ENCODE peak calls at places on chromosomes 7 and 10, in six cellular contexts. One of them, this sample, is unnamed. For H3K9me2, the result is how much of the 10 kb centered on the place peaks cover.

GRCh38 chr7:81812514-81813472 is 42.9 kb upstream of the HGF start:
- DNase-seq in hepatocyte: no peak
- DNase-seq in PC-3: no peak
- DNase-seq in HCT116: peak
- DNase-seq in GM23338: no peak
- DNase-seq in MM.1S: peak
- DNase-seq in this sample: no peak

GRCh38 chr7:82423446-82423845 is 20.1 kb downstream of the CACNA2D1 start:
- DNase-seq in GM23338: no peak
- DNase-seq in hepatocyte: no peak
- DNase-seq in PC-3: no peak
- DNase-seq in MM.1S: no peak
- DNase-seq in HCT116: no peak
- DNase-seq in this sample: no peak

GRCh38 chr7:115838829-115839228 is 191.7 kb downstream of the TFEC start:
- DNase-seq in GM23338: no peak
- DNase-seq in hepatocyte: no peak
- DNase-seq in HCT116: no peak
- DNase-seq in MM.1S: no peak
- DNase-seq in PC-3: no peak
- DNase-seq in this sample: no peak

GRCh38 chr10:85012305-85012704 is 683.9 kb downstream of the CCSER2 start:
- DNase-seq in GM23338: no peak
- DNase-seq in HCT116: no peak
- DNase-seq in PC-3: no peak
- DNase-seq in MM.1S: no peak
- DNase-seq in hepatocyte: no peak
- DNase-seq in this sample: no peak

GRCh38 chr10:30529373-30529998 is 95.5 kb downstream of the MAP3K8 start:
- DNase-seq in HCT116: no peak
- DNase-seq in MM.1S: peak
- DNase-seq in GM23338: peak
- DNase-seq in PC-3: no peak
- DNase-seq in hepatocyte: no peak
- DNase-seq in this sample: no peak

GRCh38 chr7:129209067-129209926 is 15.5 kb upstream of the AHCYL2 start:
- DNase-seq in PC-3: no peak
- DNase-seq in MM.1S: no peak
- DNase-seq in GM23338: no peak
- DNase-seq in HCT116: no peak
- DNase-seq in hepatocyte: no peak
- DNase-seq in this sample: no peak

GRCh38 chr7:41592794-41593193 is 110.1 kb downstream of the INHBA start:
- DNase-seq in HCT116: no peak
- DNase-seq in hepatocyte: no peak
- DNase-seq in PC-3: no peak
- DNase-seq in MM.1S: no peak
- DNase-seq in GM23338: peak
- DNase-seq in this sample: no peak

GRCh38 chr7:82413237-82413636 is 30.3 kb downstream of the CACNA2D1 start:
- DNase-seq in GM23338: peak
- DNase-seq in hepatocyte: no peak
- DNase-seq in HCT116: no peak
- DNase-seq in PC-3: no peak
- DNase-seq in MM.1S: no peak
- DNase-seq in this sample: no peak

GRCh38 chr7:27144799-27145166 is 1.3 kb upstream of the HOXA5 start:
- DNase-seq in HCT116: no peak
- DNase-seq in hepatocyte: no peak
- DNase-seq in GM23338: peak
- DNase-seq in MM.1S: no peak
- DNase-seq in PC-3: no peak
- DNase-seq in this sample: no peak

GRCh38 chr10:79237801-79238520 is 109.3 kb upstream of the PPIF start:
- DNase-seq in hepatocyte: no peak
- DNase-seq in HCT116: no peak
- DNase-seq in MM.1S: no peak
- DNase-seq in GM23338: no peak
- DNase-seq in PC-3: no peak
- DNase-seq in this sample: peak

GRCh38 chr10:29285624-29286051 is 3.2 kb upstream of the LYZL1 start:
- DNase-seq in PC-3: no peak
- DNase-seq in hepatocyte: no peak
- DNase-seq in MM.1S: no peak
- DNase-seq in HCT116: no peak
- DNase-seq in GM23338: no peak
- DNase-seq in this sample: no peak

GRCh38 chr7:22932896-22933295 is 81.0 kb downstream of the HYCC1 start:
- DNase-seq in MM.1S: no peak
- DNase-seq in hepatocyte: no peak
- DNase-seq in PC-3: no peak
- DNase-seq in GM23338: no peak
- DNase-seq in HCT116: no peak
- DNase-seq in this sample: no peak

GRCh38 chr10:107971411-107971810 is 806.9 kb upstream of the SORCS1 start:
- DNase-seq in PC-3: peak
- DNase-seq in GM23338: no peak
- DNase-seq in hepatocyte: no peak
- DNase-seq in MM.1S: no peak
- DNase-seq in HCT116: no peak
- DNase-seq in this sample: no peak

DNA sequence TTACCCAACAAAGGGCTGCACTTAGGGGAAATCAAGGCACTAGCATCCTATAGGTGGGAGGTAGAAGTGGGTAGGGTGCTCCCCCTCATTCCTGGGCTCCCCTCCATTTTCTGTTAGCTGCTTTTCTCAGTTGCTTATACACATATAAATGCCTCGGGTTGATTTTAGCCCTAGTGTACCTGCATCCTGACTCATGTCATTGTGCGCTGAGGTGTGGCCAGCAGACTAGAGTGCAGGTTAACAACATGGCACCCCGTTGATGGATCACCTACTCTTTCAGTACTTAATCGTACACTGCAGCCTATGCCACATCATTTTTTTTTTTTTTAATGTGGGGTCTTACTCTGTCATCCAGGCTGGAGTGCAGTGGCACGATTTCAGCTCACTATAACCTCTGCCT is 144.0 kb upstream of the ITGB1 start:
- DNase-seq in hepatocyte: no peak
- DNase-seq in PC-3: no peak
- DNase-seq in MM.1S: no peak
- DNase-seq in HCT116: no peak
- DNase-seq in GM23338: no peak
- DNase-seq in this sample: no peak
- H3K9me2 ChIP-seq in hepatocyte: under half
- H3K9me2 ChIP-seq in PC-3: under half
- H3K9me2 ChIP-seq in MM.1S: under half
- H3K9me2 ChIP-seq in HCT116: under half
- H3K9me2 ChIP-seq in GM23338: under half
- H3K9me2 ChIP-seq in this sample: under half

GRCh38 chr10:129680661-129681344 is 213.8 kb downstream of the MGMT start:
- DNase-seq in GM23338: no peak
- DNase-seq in PC-3: no peak
- DNase-seq in HCT116: no peak
- DNase-seq in MM.1S: no peak
- DNase-seq in hepatocyte: no peak
- DNase-seq in this sample: no peak

GRCh38 chr10:129679207-129679606 is 212.2 kb downstream of the MGMT start:
- DNase-seq in GM23338: no peak
- DNase-seq in HCT116: no peak
- DNase-seq in MM.1S: no peak
- DNase-seq in hepatocyte: no peak
- DNase-seq in PC-3: no peak
- DNase-seq in this sample: no peak

GRCh38 chr10:129678186-129678585 is 211.1 kb downstream of the MGMT start:
- DNase-seq in HCT116: no peak
- DNase-seq in hepatocyte: no peak
- DNase-seq in PC-3: peak
- DNase-seq in MM.1S: no peak
- DNase-seq in GM23338: no peak
- DNase-seq in this sample: no peak

GRCh38 chr10:129685271-129685670 is 218.2 kb downstream of the MGMT start:
- DNase-seq in GM23338: no peak
- DNase-seq in PC-3: no peak
- DNase-seq in MM.1S: no peak
- DNase-seq in hepatocyte: no peak
- DNase-seq in HCT116: no peak
- DNase-seq in this sample: no peak

GRCh38 chr10:129683519-129683918 is 216.5 kb downstream of the MGMT start:
- DNase-seq in HCT116: no peak
- DNase-seq in MM.1S: no peak
- DNase-seq in GM23338: no peak
- DNase-seq in PC-3: no peak
- DNase-seq in hepatocyte: no peak
- DNase-seq in this sample: no peak
- TF ChIP-seq CTCF in HCT116: no peak
- TF ChIP-seq CTCF in MM.1S: no peak
- TF ChIP-seq CTCF in GM23338: no peak
- TF ChIP-seq CTCF in PC-3: no peak
- TF ChIP-seq CTCF in hepatocyte: no peak
- TF ChIP-seq CTCF in this sample: no peak

GRCh38 chr7:10799475-10799874 is 174.2 kb upstream of the PHF14 start:
- DNase-seq in hepatocyte: no peak
- DNase-seq in MM.1S: no peak
- DNase-seq in GM23338: no peak
- DNase-seq in HCT116: no peak
- DNase-seq in PC-3: no peak
- DNase-seq in this sample: no peak

GRCh38 chr7:10802011-10802410 is 171.7 kb upstream of the PHF14 start:
- DNase-seq in HCT116: no peak
- DNase-seq in MM.1S: no peak
- DNase-seq in GM23338: no peak
- DNase-seq in hepatocyte: no peak
- DNase-seq in PC-3: no peak
- DNase-seq in this sample: no peak

GRCh38 chr7:10798044-10798443 is 175.6 kb upstream of the PHF14 start:
- DNase-seq in MM.1S: no peak
- DNase-seq in HCT116: no peak
- DNase-seq in PC-3: no peak
- DNase-seq in hepatocyte: no peak
- DNase-seq in GM23338: no peak
- DNase-seq in this sample: no peak

GRCh38 chr7:10793995-10794780 is 179.5 kb upstream of the PHF14 start:
- DNase-seq in PC-3: no peak
- DNase-seq in HCT116: no peak
- DNase-seq in MM.1S: no peak
- DNase-seq in hepatocyte: no peak
- DNase-seq in GM23338: no peak
- DNase-seq in this sample: no peak

GRCh38 chr7:10797157-10797556 is 176.5 kb upstream of the PHF14 start:
- DNase-seq in GM23338: no peak
- DNase-seq in MM.1S: peak
- DNase-seq in PC-3: no peak
- DNase-seq in hepatocyte: no peak
- DNase-seq in HCT116: no peak
- DNase-seq in this sample: no peak
- H2AFZ ChIP-seq in GM23338: no peak
- H2AFZ ChIP-seq in MM.1S: no peak
- H2AFZ ChIP-seq in PC-3: no peak
- H2AFZ ChIP-seq in hepatocyte: no peak
- H2AFZ ChIP-seq in HCT116: no peak
- H2AFZ ChIP-seq in this sample: no peak

GRCh38 chr7:111639894-111640293 is 77.6 kb upstream of the IMMP2L start:
- DNase-seq in PC-3: no peak
- DNase-seq in MM.1S: no peak
- DNase-seq in hepatocyte: no peak
- DNase-seq in HCT116: no peak
- DNase-seq in GM23338: no peak
- DNase-seq in this sample: no peak
- H3K9me2 ChIP-seq in PC-3: under half
- H3K9me2 ChIP-seq in MM.1S: under half
- H3K9me2 ChIP-seq in hepatocyte: under half
- H3K9me2 ChIP-seq in HCT116: under half
- H3K9me2 ChIP-seq in GM23338: under half
- H3K9me2 ChIP-seq in this sample: under half

GRCh38 chr7:30476401-30477145 is 2.0 kb downstream of the NOD1 start:
- DNase-seq in hepatocyte: no peak
- DNase-seq in PC-3: no peak
- DNase-seq in GM23338: no peak
- DNase-seq in MM.1S: no peak
- DNase-seq in HCT116: no peak
- DNase-seq in this sample: peak
- TF ChIP-seq CTCF in hepatocyte: no peak
- TF ChIP-seq CTCF in PC-3: no peak
- TF ChIP-seq CTCF in GM23338: no peak
- TF ChIP-seq CTCF in MM.1S: no peak
- TF ChIP-seq CTCF in HCT116: no peak
- TF ChIP-seq CTCF in this sample: no peak

GRCh38 chr7:1693419-1693990 is 23.4 kb downstream of the ELFN1 start:
- DNase-seq in hepatocyte: no peak
- DNase-seq in GM23338: no peak
- DNase-seq in MM.1S: no peak
- DNase-seq in HCT116: no peak
- DNase-seq in PC-3: no peak
- DNase-seq in this sample: no peak
- H2AFZ ChIP-seq in hepatocyte: no peak
- H2AFZ ChIP-seq in GM23338: no peak
- H2AFZ ChIP-seq in MM.1S: no peak
- H2AFZ ChIP-seq in HCT116: no peak
- H2AFZ ChIP-seq in PC-3: no peak
- H2AFZ ChIP-seq in this sample: no peak

GRCh38 chr10:88528196-88528595 is 54.9 kb downstream of the RNLS start:
- DNase-seq in MM.1S: no peak
- DNase-seq in GM23338: no peak
- DNase-seq in PC-3: no peak
- DNase-seq in HCT116: no peak
- DNase-seq in hepatocyte: no peak
- DNase-seq in this sample: no peak

GRCh38 chr10:88528791-88529190 is 54.3 kb downstream of the RNLS start:
- DNase-seq in MM.1S: no peak
- DNase-seq in PC-3: no peak
- DNase-seq in HCT116: no peak
- DNase-seq in GM23338: no peak
- DNase-seq in hepatocyte: no peak
- DNase-seq in this sample: no peak

GRCh38 chr10:88525371-88526079 is 57.6 kb downstream of the RNLS start:
- DNase-seq in MM.1S: no peak
- DNase-seq in PC-3: no peak
- DNase-seq in GM23338: no peak
- DNase-seq in HCT116: peak
- DNase-seq in hepatocyte: peak
- DNase-seq in this sample: peak

GRCh38 chr10:88523739-88524400 is 59.2 kb downstream of the RNLS start:
- DNase-seq in hepatocyte: no peak
- DNase-seq in HCT116: no peak
- DNase-seq in MM.1S: no peak
- DNase-seq in GM23338: no peak
- DNase-seq in PC-3: no peak
- DNase-seq in this sample: no peak

DNA sequence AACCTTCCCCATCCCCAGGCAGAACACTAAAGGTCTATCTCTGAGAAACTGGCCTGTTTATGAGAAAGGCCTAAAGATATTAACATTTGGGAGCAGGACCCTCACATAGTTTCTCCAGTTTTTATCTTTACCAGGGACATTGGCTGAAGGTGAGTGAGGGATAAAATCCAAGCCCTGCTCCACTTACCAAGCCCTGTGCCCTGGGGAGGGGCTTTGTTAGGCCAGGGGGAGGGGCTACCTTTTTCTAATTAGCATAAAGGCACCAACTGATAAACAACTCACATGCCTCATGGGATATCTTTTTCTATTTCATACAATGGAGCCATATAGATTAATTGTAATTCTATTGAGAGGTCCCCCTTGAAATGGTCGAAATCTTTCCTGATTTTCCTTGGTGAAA is 55.9 kb downstream of the RNLS start:
- DNase-seq in HCT116: no peak
- DNase-seq in MM.1S: no peak
- DNase-seq in PC-3: no peak
- DNase-seq in GM23338: peak
- DNase-seq in hepatocyte: no peak
- DNase-seq in this sample: no peak
- H3K9me2 ChIP-seq in HCT116: under half
- H3K9me2 ChIP-seq in MM.1S: under half
- H3K9me2 ChIP-seq in PC-3: under half
- H3K9me2 ChIP-seq in GM23338: under half
- H3K9me2 ChIP-seq in hepatocyte: under half
- H3K9me2 ChIP-seq in this sample: under half

This sample was measured in PC-9.